ENCODE peak calls at places on chromosomes 13 and 19, in four cellular contexts. J is left ventricle myocardium superior, E is mucosa of descending colon, F is anterior cingulate cortex. D is an unnamed sample.

GRCh38 chr13:113952983-113953520 is 20.8 kb downstream of the C13orf46 start:
- DNase-seq in F (no peak), J (peak), E (no peak), D (peak)

GRCh38 chr19:4337906-4338440 is 654 bp downstream of the STAP2 start:
- DNase-seq in J (peak), E (peak), F (no peak), D (no peak)

GRCh38 chr13:41054212-41054877 is 7.0 kb upstream of the WBP4 start:
- DNase-seq in J (no peak), E (peak), F (no peak), D (no peak)

GRCh38 chr19:4539697-4540581 is at the start of gene LRG1:
- DNase-seq in F (no peak), E (peak), J (no peak), D (peak)

GRCh38 chr13:27257233-27257568 is 5.8 kb downstream of the RPL21 start:
- DNase-seq in E (no peak), F (no peak), J (no peak), D (no peak)

GRCh38 chr13:44231786-44232516 is 141.7 kb upstream of the SERP2 start:
- DNase-seq in F (peak), E (peak), J (no peak), D (peak)

GRCh38 chr19:17550076-17550667 is 5.3 kb upstream of the COLGALT1 start:
- DNase-seq in J (no peak), F (no peak), E (no peak), D (no peak)

GRCh38 chr13:61339054-61339621 is 76.5 kb downstream of the PCDH20 start:
- DNase-seq in E (no peak), F (no peak), J (no peak), D (peak)

GRCh38 chr19:485583-486236 is 10.6 kb upstream of the MADCAM1 start:
- DNase-seq in J (peak), E (no peak), F (peak), D (no peak)

GRCh38 chr13:46810440-46810839 is 13.5 kb upstream of the ESD start:
- DNase-seq in F (no peak), J (no peak), E (no peak), D (no peak)

GRCh38 chr13:99282264-99283231 is 24.4 kb upstream of the GPR18 start:
- DNase-seq in J (no peak), E (no peak), F (no peak), D (no peak)

GRCh38 chr19:46559203-46559602 is 41.9 kb upstream of the CALM3 start:
- DNase-seq in E (no peak), F (no peak), J (no peak), D (no peak)

GRCh38 chr13:76522083-76522755 is 364.0 kb downstream of the KCTD12 start:
- DNase-seq in F (no peak), J (no peak), E (no peak), D (no peak)

GRCh38 chr13:39945226-39945625 is 289.8 kb downstream of the COG6 start:
- DNase-seq in E (no peak), J (peak), F (no peak), D (peak)

GRCh38 chr13:98089246-98089645 is 53.6 kb upstream of the FARP1 start:
- DNase-seq in E (no peak), F (no peak), J (no peak), D (no peak)

GRCh38 chr19:44698492-44699201 is at the start of gene CEACAM16:
- DNase-seq in F (no peak), J (no peak), E (peak), D (no peak)

GRCh38 chr13:34349091-34349722 is 531.3 kb downstream of the RFC3 start:
- DNase-seq in J (peak), F (no peak), E (peak), D (peak)

GRCh38 chr13:73428137-73428536 is 369.3 kb downstream of the KLF5 start:
- DNase-seq in J (no peak), E (no peak), F (no peak), D (no peak)

GRCh38 chr19:33402421-33403220 is 29.1 kb downstream of the CEBPG start:
- DNase-seq in E (peak), J (no peak), F (no peak), D (peak)

GRCh38 chr13:26186995-26187394 is 35.1 kb downstream of the RNF6 start:
- DNase-seq in J (no peak), E (peak), F (no peak), D (no peak)

GRCh38 chr13:41492432-41493267 is 35.3 kb downstream of the RGCC start:
- DNase-seq in J (no peak), E (no peak), F (no peak), D (no peak)

GRCh38 chr13:44004881-44005280 is 125.2 kb downstream of the LACC1 start:
- DNase-seq in F (no peak), J (no peak), E (no peak), D (no peak)

GRCh38 chr13:24605923-24606372 is 74.3 kb upstream of the ATP12A start:
- DNase-seq in J (no peak), F (no peak), E (no peak), D (no peak)

GRCh38 chr13:36718146-36718545 is 44.3 kb downstream of the SERTM1 start:
- DNase-seq in J (no peak), E (no peak), F (no peak), D (no peak)

GRCh38 chr19:8321067-8321759 is at the start of the genes NDUFA7 and RPS28:
- DNase-seq in F (peak), J (peak), E (peak), D (peak)

GRCh38 chr13:59834801-59835200 is 328.9 kb downstream of the DIAPH3 start:
- DNase-seq in E (no peak), F (no peak), J (no peak), D (no peak)

GRCh38 chr13:109704771-109705628 is 81.4 kb downstream of the IRS2 start:
- DNase-seq in J (peak), E (peak), F (peak), D (no peak)

GRCh38 chr13:52869050-52869449 is 20.6 kb upstream of the PCDH8 start:
- DNase-seq in E (no peak), J (no peak), F (no peak), D (no peak)

GRCh38 chr19:35109395-35110112 is 6.1 kb upstream of the FXYD3 start:
- DNase-seq in E (peak), F (peak), J (no peak), D (no peak)

GRCh38 chr19:39671739-39672363 is 16.1 kb downstream of the LGALS16 start:
- DNase-seq in F (peak), J (no peak), E (peak), D (no peak)

GRCh38 chr19:13241321-13242104 is 91.3 kb downstream of the IER2 start:
- DNase-seq in F (no peak), J (no peak), E (no peak), D (no peak)